ENCODE peak calls at places on chromosomes 13 and 19, in four cellular contexts. One of them, this sample, is unnamed. For H3K9me3, the result is how much of the 10 kb centered on the place peaks cover.

GRCh38 chr13:21010621-21011020 is 50.8 kb downstream of the LATS2 start:
- DNase-seq in CD4-positive, alpha-beta T cell: no peak
- DNase-seq in CD8-positive, alpha-beta memory T cell: no peak
- DNase-seq in aorta: no peak
- DNase-seq in this sample: no peak

GRCh38 chr13:40351537-40352384 is 314.7 kb downstream of the FOXO1 start:
- DNase-seq in CD4-positive, alpha-beta T cell: no peak
- DNase-seq in CD8-positive, alpha-beta memory T cell: no peak
- DNase-seq in aorta: no peak
- DNase-seq in this sample: no peak

GRCh38 chr13:112102243-112102642 is 35.3 kb downstream of the SOX1 start:
- DNase-seq in CD4-positive, alpha-beta T cell: no peak
- DNase-seq in CD8-positive, alpha-beta memory T cell: no peak
- DNase-seq in aorta: no peak
- DNase-seq in this sample: no peak

GRCh38 chr13:87669379-87669978 is 1.7 kb upstream of the SLITRK5 start:
- DNase-seq in CD4-positive, alpha-beta T cell: no peak
- DNase-seq in CD8-positive, alpha-beta memory T cell: no peak
- DNase-seq in aorta: no peak
- DNase-seq in this sample: no peak

GRCh38 chr19:56125806-56126590 is 4.9 kb upstream of the ZNF787 start:
- DNase-seq in CD4-positive, alpha-beta T cell: no peak
- DNase-seq in CD8-positive, alpha-beta memory T cell: no peak
- DNase-seq in aorta: no peak
- DNase-seq in this sample: peak

GRCh38 chr13:111282997-111283396 is 37.4 kb upstream of the TEX29 start:
- DNase-seq in CD4-positive, alpha-beta T cell: no peak
- DNase-seq in CD8-positive, alpha-beta memory T cell: no peak
- DNase-seq in aorta: no peak
- DNase-seq in this sample: no peak

GRCh38 chr19:50377051-50377441 is 789 bp downstream of the NR1H2 start:
- DNase-seq in CD4-positive, alpha-beta T cell: peak
- DNase-seq in CD8-positive, alpha-beta memory T cell: peak
- DNase-seq in aorta: no peak
- DNase-seq in this sample: peak

GRCh38 chr13:113179374-113180230 is 21.2 kb downstream of the PROZ start:
- DNase-seq in CD4-positive, alpha-beta T cell: no peak
- DNase-seq in CD8-positive, alpha-beta memory T cell: no peak
- DNase-seq in aorta: no peak
- DNase-seq in this sample: no peak

GRCh38 chr19:57872450-57872849 is 16.4 kb downstream of the ZNF814 start:
- DNase-seq in CD4-positive, alpha-beta T cell: no peak
- DNase-seq in CD8-positive, alpha-beta memory T cell: no peak
- DNase-seq in aorta: no peak
- DNase-seq in this sample: no peak
- H3K9me3 ChIP-seq in CD4-positive, alpha-beta T cell: half or more
- H3K9me3 ChIP-seq in CD8-positive, alpha-beta memory T cell: half or more
- H3K9me3 ChIP-seq in aorta: under half
- H3K9me3 ChIP-seq in this sample: under half

GRCh38 chr19:58045411-58046050 is 11.7 kb downstream of the ZSCAN1 start:
- DNase-seq in CD4-positive, alpha-beta T cell: no peak
- DNase-seq in CD8-positive, alpha-beta memory T cell: no peak
- DNase-seq in aorta: no peak
- DNase-seq in this sample: no peak
- H3K9me3 ChIP-seq in CD4-positive, alpha-beta T cell: half or more
- H3K9me3 ChIP-seq in CD8-positive, alpha-beta memory T cell: under half
- H3K9me3 ChIP-seq in aorta: under half
- H3K9me3 ChIP-seq in this sample: under half

GRCh38 chr19:45820413-45821102 is 5.5 kb upstream of the RSPH6A start:
- DNase-seq in CD4-positive, alpha-beta T cell: no peak
- DNase-seq in CD8-positive, alpha-beta memory T cell: no peak
- DNase-seq in aorta: no peak
- DNase-seq in this sample: no peak
- H3K9me3 ChIP-seq in CD4-positive, alpha-beta T cell: under half
- H3K9me3 ChIP-seq in CD8-positive, alpha-beta memory T cell: under half
- H3K9me3 ChIP-seq in aorta: under half
- H3K9me3 ChIP-seq in this sample: under half

GRCh38 chr19:22030680-22031079 is 19.9 kb upstream of the ZNF208 start:
- DNase-seq in CD4-positive, alpha-beta T cell: no peak
- DNase-seq in CD8-positive, alpha-beta memory T cell: no peak
- DNase-seq in aorta: no peak
- DNase-seq in this sample: no peak
- H3K9me3 ChIP-seq in CD4-positive, alpha-beta T cell: under half
- H3K9me3 ChIP-seq in CD8-positive, alpha-beta memory T cell: under half
- H3K9me3 ChIP-seq in aorta: under half
- H3K9me3 ChIP-seq in this sample: under half

DNA sequence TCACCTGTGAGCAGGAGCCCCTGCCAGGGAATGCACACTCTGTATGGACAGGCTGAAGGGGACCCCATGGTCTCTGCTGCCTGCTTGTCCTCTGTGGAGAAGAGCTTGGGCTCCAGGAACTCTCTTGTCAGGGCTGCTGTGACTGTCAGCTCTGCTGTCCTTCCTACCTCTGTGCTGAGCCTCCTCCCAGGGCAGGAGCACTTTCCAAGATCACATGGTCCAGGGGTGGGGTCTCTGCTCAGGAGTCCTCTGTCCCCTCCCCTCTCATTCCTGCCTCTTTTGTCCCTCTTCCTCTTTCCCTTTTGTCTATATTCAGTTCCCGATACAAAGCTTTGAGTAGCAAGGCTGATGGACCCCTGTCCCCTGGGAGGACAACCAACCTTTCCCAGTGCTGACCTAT is at the start of gene CEACAM7:
- DNase-seq in CD4-positive, alpha-beta T cell: no peak
- DNase-seq in CD8-positive, alpha-beta memory T cell: no peak
- DNase-seq in aorta: no peak
- DNase-seq in this sample: peak
- H3K9me3 ChIP-seq in CD4-positive, alpha-beta T cell: under half
- H3K9me3 ChIP-seq in CD8-positive, alpha-beta memory T cell: under half
- H3K9me3 ChIP-seq in aorta: under half
- H3K9me3 ChIP-seq in this sample: under half

GRCh38 chr13:80338781-80339577 is 1.9 kb downstream of the SPRY2 start:
- DNase-seq in CD4-positive, alpha-beta T cell: no peak
- DNase-seq in CD8-positive, alpha-beta memory T cell: no peak
- DNase-seq in aorta: peak
- DNase-seq in this sample: peak

GRCh38 chr13:80337706-80338105 is 3.2 kb downstream of the SPRY2 start:
- DNase-seq in CD4-positive, alpha-beta T cell: no peak
- DNase-seq in CD8-positive, alpha-beta memory T cell: no peak
- DNase-seq in aorta: no peak
- DNase-seq in this sample: no peak

GRCh38 chr13:80337011-80337688 is 3.8 kb downstream of the SPRY2 start:
- DNase-seq in CD4-positive, alpha-beta T cell: no peak
- DNase-seq in CD8-positive, alpha-beta memory T cell: no peak
- DNase-seq in aorta: no peak
- DNase-seq in this sample: peak

GRCh38 chr13:80334582-80335260 is 6.2 kb downstream of the SPRY2 start:
- DNase-seq in CD4-positive, alpha-beta T cell: no peak
- DNase-seq in CD8-positive, alpha-beta memory T cell: no peak
- DNase-seq in aorta: no peak
- DNase-seq in this sample: no peak

GRCh38 chr13:80336335-80336734 is 4.6 kb downstream of the SPRY2 start:
- DNase-seq in CD4-positive, alpha-beta T cell: no peak
- DNase-seq in CD8-positive, alpha-beta memory T cell: no peak
- DNase-seq in aorta: no peak
- DNase-seq in this sample: no peak
- H3K9me3 ChIP-seq in CD4-positive, alpha-beta T cell: under half
- H3K9me3 ChIP-seq in CD8-positive, alpha-beta memory T cell: under half
- H3K9me3 ChIP-seq in aorta: under half
- H3K9me3 ChIP-seq in this sample: under half

GRCh38 chr19:57512845-57513244 is 13.1 kb downstream of the ZNF773 start:
- DNase-seq in CD4-positive, alpha-beta T cell: no peak
- DNase-seq in CD8-positive, alpha-beta memory T cell: no peak
- DNase-seq in aorta: no peak
- DNase-seq in this sample: no peak
- H3K9me3 ChIP-seq in CD4-positive, alpha-beta T cell: half or more
- H3K9me3 ChIP-seq in CD8-positive, alpha-beta memory T cell: under half
- H3K9me3 ChIP-seq in aorta: under half
- H3K9me3 ChIP-seq in this sample: under half

GRCh38 chr19:52307275-52307674 is 10.3 kb downstream of the ZNF480 start:
- DNase-seq in CD4-positive, alpha-beta T cell: no peak
- DNase-seq in CD8-positive, alpha-beta memory T cell: peak
- DNase-seq in aorta: no peak
- DNase-seq in this sample: no peak
- H3K9me3 ChIP-seq in CD4-positive, alpha-beta T cell: half or more
- H3K9me3 ChIP-seq in CD8-positive, alpha-beta memory T cell: under half
- H3K9me3 ChIP-seq in aorta: under half
- H3K9me3 ChIP-seq in this sample: under half

GRCh38 chr13:53622431-53622830 is 593.8 kb downstream of the OLFM4 start:
- DNase-seq in CD4-positive, alpha-beta T cell: no peak
- DNase-seq in CD8-positive, alpha-beta memory T cell: no peak
- DNase-seq in aorta: no peak
- DNase-seq in this sample: no peak
- H3K9me3 ChIP-seq in CD4-positive, alpha-beta T cell: under half
- H3K9me3 ChIP-seq in CD8-positive, alpha-beta memory T cell: under half
- H3K9me3 ChIP-seq in aorta: under half
- H3K9me3 ChIP-seq in this sample: under half

GRCh38 chr13:19169496-19169895 is 12.1 kb downstream of the TUBA3C start:
- DNase-seq in CD4-positive, alpha-beta T cell: no peak
- DNase-seq in CD8-positive, alpha-beta memory T cell: no peak
- DNase-seq in aorta: no peak
- DNase-seq in this sample: no peak

GRCh38 chr13:19172647-19173030 is 9.0 kb downstream of the TUBA3C start:
- DNase-seq in CD4-positive, alpha-beta T cell: no peak
- DNase-seq in CD8-positive, alpha-beta memory T cell: no peak
- DNase-seq in aorta: no peak
- DNase-seq in this sample: no peak

GRCh38 chr13:19169991-19170390 is 11.6 kb downstream of the TUBA3C start:
- DNase-seq in CD4-positive, alpha-beta T cell: no peak
- DNase-seq in CD8-positive, alpha-beta memory T cell: no peak
- DNase-seq in aorta: no peak
- DNase-seq in this sample: no peak

GRCh38 chr13:19172007-19172646 is 9.5 kb downstream of the TUBA3C start:
- DNase-seq in CD4-positive, alpha-beta T cell: no peak
- DNase-seq in CD8-positive, alpha-beta memory T cell: no peak
- DNase-seq in aorta: no peak
- DNase-seq in this sample: no peak

DNA sequence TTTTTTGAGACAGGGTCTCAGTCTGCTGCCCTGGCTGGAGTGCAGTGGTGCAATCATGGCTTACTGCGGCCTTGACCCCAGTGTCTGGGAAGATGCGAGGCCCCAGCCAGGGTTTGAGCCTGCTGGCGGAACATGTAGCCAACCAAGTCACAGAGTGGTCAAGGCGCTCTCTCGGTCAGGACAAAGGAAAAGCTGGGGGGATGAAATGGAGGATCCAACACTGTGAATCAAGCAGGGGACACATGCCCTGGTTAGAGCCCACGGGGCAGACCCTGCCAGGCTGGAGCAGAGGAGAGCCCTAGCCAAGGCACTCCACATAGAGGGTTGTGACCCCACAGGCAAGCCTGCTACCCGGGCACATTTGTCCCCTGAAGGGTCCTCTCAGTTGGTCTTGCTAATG is 10.1 kb downstream of the TUBA3C start:
- DNase-seq in CD4-positive, alpha-beta T cell: no peak
- DNase-seq in CD8-positive, alpha-beta memory T cell: no peak
- DNase-seq in aorta: no peak
- DNase-seq in this sample: no peak
- H3K9me3 ChIP-seq in CD4-positive, alpha-beta T cell: under half
- H3K9me3 ChIP-seq in CD8-positive, alpha-beta memory T cell: under half
- H3K9me3 ChIP-seq in aorta: under half
- H3K9me3 ChIP-seq in this sample: under half

This sample was measured in colonic mucosa.